ENCODE peak calls at places on chromosomes 12 and 14, in six cellular contexts. A is PC-3, X is fibroblast of lung, H is MM.1S, F is SK-N-SH, S is IMR-90. C is an unnamed sample.

GRCh38 chr12:131136539-131136872 is 182.8 kb downstream of the ADGRD1 start:
- DNase-seq in H (no peak), F (no peak), A (no peak), S (no peak), X (no peak), C (no peak)

GRCh38 chr12:28265435-28266042 is 75.3 kb downstream of the CCDC91 start:
- DNase-seq in A (no peak), F (no peak), X (peak; percentile 35), H (no peak), S (no peak), C (no peak)

GRCh38 chr12:2273288-2273687 is 220.5 kb downstream of the CACNA1C start:
- DNase-seq in A (no peak), X (peak; percentile 70), H (no peak), F (no peak), S (peak; percentile 83), C (no peak)

GRCh38 chr12:1668833-1669543 is 21.9 kb upstream of the ADIPOR2 start:
- DNase-seq in X (no peak), S (no peak), H (no peak), A (no peak), F (no peak), C (no peak)

GRCh38 chr14:39268393-39268792 is 34.7 kb downstream of the MIA2 start:
- DNase-seq in H (peak; percentile 18), F (no peak), S (peak; percentile 18), A (peak; percentile 16), X (peak; percentile 57), C (no peak)

GRCh38 chr12:26938660-26939185 is 453 bp downstream of the FGFR1OP2 start:
- DNase-seq in S (no peak), H (peak; percentile 37), X (no peak), F (no peak), A (peak; percentile 37), C (no peak)

GRCh38 chr12:122090759-122091535 is 12.4 kb downstream of the MLXIP start:
- DNase-seq in S (peak; percentile 99), F (no peak), X (peak; percentile 98), H (no peak), A (no peak), C (no peak)

GRCh38 chr14:37584211-37585100 is 10.6 kb downstream of the FOXA1 start:
- DNase-seq in S (no peak), X (no peak), H (no peak), A (peak; percentile 71), F (no peak), C (no peak)

GRCh38 chr12:32115404-32116104 is 8.9 kb downstream of the BICD1 start:
- DNase-seq in H (no peak), S (peak; percentile 100), F (peak; percentile 64), A (peak; percentile 96), X (peak; percentile 99), C (no peak)

GRCh38 chr12:4225571-4225970 is 48.0 kb upstream of the CCND2 start:
- DNase-seq in X (no peak), A (no peak), F (no peak), H (no peak), S (no peak), C (no peak)

GRCh38 chr12:27772328-27773049 is 7.5 kb upstream of the KLHL42 start:
- DNase-seq in H (no peak), S (peak; percentile 35), X (peak; percentile 17), A (peak; percentile 97), F (no peak), C (no peak)

GRCh38 chr14:59037620-59038019 is 150.8 kb upstream of the DAAM1 start:
- DNase-seq in S (no peak), A (no peak), H (no peak), F (no peak), X (no peak), C (no peak)

GRCh38 chr12:89703768-89704167 is 4.9 kb downstream of the ATP2B1 start:
- DNase-seq in S (no peak), H (no peak), A (peak; percentile 59), F (no peak), X (no peak), C (no peak)

GRCh38 chr14:29222671-29223268 is 456.2 kb downstream of the FOXG1 start:
- DNase-seq in H (peak; percentile 51), X (peak; percentile 62), F (peak; percentile 0), A (peak; percentile 59), S (peak; percentile 73), C (no peak)

GRCh38 chr14:96762650-96763049 is 34.5 kb upstream of the VRK1 start:
- DNase-seq in F (peak; percentile 81), S (peak; percentile 58), A (peak; percentile 78), X (peak; percentile 50), H (peak; percentile 39), C (peak; percentile 17)

GRCh38 chr12:42213954-42214426 is 24.1 kb downstream of the YAF2 start:
- DNase-seq in F (no peak), X (peak; percentile 75), A (no peak), S (peak; percentile 55), H (no peak), C (no peak)

GRCh38 chr12:25839470-25839869 is 119.0 kb upstream of the RASSF8 start:
- DNase-seq in S (peak; percentile 70), X (peak; percentile 77), H (no peak), A (peak; percentile 98), F (no peak), C (no peak)

GRCh38 chr14:54625158-54625557 is 58.2 kb downstream of the SAMD4A start:
- DNase-seq in X (peak; percentile 88), A (no peak), S (peak; percentile 92), H (no peak), F (no peak), C (no peak)

GRCh38 chr14:71985538-71986234 is 53.5 kb downstream of the RGS6 start:
- DNase-seq in F (no peak), S (no peak), A (no peak), H (no peak), X (peak; percentile 1), C (no peak)

GRCh38 chr14:93081875-93082570 is 33.7 kb downstream of the ITPK1 start:
- DNase-seq in X (no peak), F (no peak), A (no peak), H (no peak), S (no peak), C (peak; percentile 46)

GRCh38 chr12:106127289-106128126 is 11.2 kb downstream of the NUAK1 start:
- DNase-seq in S (peak; percentile 16), A (peak; percentile 33), F (no peak), H (no peak), X (no peak), C (no peak)

GRCh38 chr12:106125351-106126085 is 13.2 kb downstream of the NUAK1 start:
- DNase-seq in A (no peak), S (no peak), F (no peak), X (no peak), H (no peak), C (no peak)

GRCh38 chr12:106128526-106129430 is 10.0 kb downstream of the NUAK1 start:
- DNase-seq in X (no peak), F (no peak), A (no peak), S (no peak), H (no peak), C (no peak)

GRCh38 chr12:106123551-106123991 is 15.2 kb downstream of the NUAK1 start:
- DNase-seq in H (no peak), X (no peak), S (no peak), F (no peak), A (peak; percentile 55), C (no peak)

DNA sequence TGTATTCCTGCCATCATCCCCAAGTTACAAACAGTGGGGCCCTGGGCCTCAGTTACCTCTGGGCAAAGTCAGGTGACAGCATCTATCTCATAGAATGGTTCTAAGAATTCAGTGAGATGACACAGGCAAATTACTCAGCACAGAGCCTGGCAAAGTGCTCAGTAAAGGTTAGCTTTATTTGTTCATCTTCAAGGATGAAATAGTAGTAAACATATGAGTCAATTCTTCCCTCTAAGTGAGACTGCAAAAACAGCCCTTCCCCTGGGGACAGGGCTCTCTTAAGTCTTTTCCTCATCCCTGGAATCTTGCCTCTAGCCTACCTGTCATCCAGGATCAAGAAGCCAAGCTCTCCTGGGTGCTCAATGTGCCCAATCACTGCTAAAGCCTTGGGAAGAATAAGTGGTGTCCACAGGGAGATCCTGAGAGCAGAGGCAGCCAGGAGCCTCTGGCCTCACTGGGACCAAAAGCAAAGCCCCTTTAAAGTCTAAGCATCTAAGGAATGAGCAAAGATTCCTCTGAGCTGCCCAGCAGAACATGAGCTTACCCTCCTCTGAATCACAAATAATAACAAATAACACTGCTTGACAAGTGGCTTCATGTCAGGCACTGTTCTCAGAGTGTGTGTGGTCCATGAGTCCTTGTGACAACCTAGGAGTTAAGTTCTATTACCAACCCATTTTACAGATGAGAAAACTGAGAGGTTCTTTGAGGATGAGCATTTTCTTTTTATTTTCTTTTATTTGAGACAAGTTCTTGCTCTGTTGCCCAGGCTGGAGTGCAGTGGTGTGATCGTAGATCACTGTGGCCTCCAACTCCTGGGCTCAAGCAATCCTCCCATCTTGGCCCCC is 12.1 kb downstream of the NUAK1 start:
- DNase-seq in H (no peak), S (peak; percentile 80), F (no peak), X (peak; percentile 58), A (peak; percentile 98), C (no peak)
- H3K4me1 ChIP-seq in H (peaks cover 4% of the 10 kb centered on the region), S (peaks cover 12% of the 10 kb centered on the region), F (peaks cover 15% of the 10 kb centered on the region), X (peaks cover 6% of the 10 kb centered on the region), A (peaks cover 38% of the 10 kb centered on the region), C (no peaks in the 10 kb centered on the region)

GRCh38 chr14:104872469-104873341 is 7.6 kb downstream of the CEP170B start:
- DNase-seq in H (no peak), X (peak; percentile 52), S (peak; percentile 37), F (no peak), A (no peak), C (no peak)

GRCh38 chr14:104871656-104872468 is 6.8 kb downstream of the CEP170B start:
- DNase-seq in A (no peak), S (no peak), F (no peak), H (no peak), X (no peak), C (no peak)

GRCh38 chr14:104869669-104870367 is 4.8 kb downstream of the CEP170B start:
- DNase-seq in X (peak; percentile 12), F (no peak), A (no peak), H (no peak), S (no peak), C (no peak)

GRCh38 chr14:104870368-104871144 is 5.5 kb downstream of the CEP170B start:
- DNase-seq in H (no peak), X (no peak), F (peak; percentile 80), A (peak; percentile 20), S (no peak), C (peak; percentile 31)

DNA sequence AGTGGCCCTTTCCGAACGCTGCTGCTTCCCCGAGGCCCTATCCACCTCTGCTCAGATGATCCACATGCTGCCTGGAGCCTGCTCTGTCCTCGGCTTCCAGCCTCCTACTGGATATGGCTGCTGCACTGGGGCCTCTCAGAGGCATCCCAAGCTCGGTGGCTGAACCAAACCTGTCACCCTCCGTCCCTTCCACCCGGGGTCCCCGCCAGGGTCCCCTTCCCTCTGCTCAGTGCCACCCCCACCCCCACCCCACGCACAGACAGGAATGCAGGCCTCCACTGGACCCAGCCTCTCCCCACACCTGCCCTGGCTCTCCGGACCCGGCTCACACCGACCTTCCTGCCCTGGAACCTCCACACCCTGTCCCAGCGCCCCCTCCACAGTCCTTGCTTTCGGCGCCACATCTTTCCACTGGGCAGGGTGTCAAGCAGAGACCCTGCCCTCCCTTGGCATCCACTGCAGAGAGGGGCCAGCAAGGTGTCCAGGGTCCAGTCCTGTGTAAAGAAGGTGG is 6.1 kb downstream of the CEP170B start:
- DNase-seq in F (no peak), X (no peak), A (no peak), H (no peak), S (no peak), C (no peak)
- H4K20me1 ChIP-seq in F (peaks cover 93% of the 10 kb centered on the region), X (no peaks in the 10 kb centered on the region), A (peaks cover 50% of the 10 kb centered on the region), H (no peaks in the 10 kb centered on the region), S (peaks cover 93% of the 10 kb centered on the region), C (peaks cover 5% of the 10 kb centered on the region)

GRCh38 chr12:65175385-65175784 is 6.0 kb downstream of the LEMD3 start:
- DNase-seq in X (no peak), H (no peak), F (no peak), S (no peak), A (no peak), C (no peak)
- H3K4me1 ChIP-seq in X (peaks cover 6% of the 10 kb centered on the region), H (peaks cover 11% of the 10 kb centered on the region), F (peaks cover 12% of the 10 kb centered on the region), S (peaks cover 2% of the 10 kb centered on the region), A (peaks cover 23% of the 10 kb centered on the region), C (peaks cover 59% of the 10 kb centered on the region)

GRCh38 chr14:69651653-69652052 is 40.3 kb downstream of the SUSD6 start:
- DNase-seq in X (no peak), F (no peak), S (peak; percentile 28), H (no peak), A (no peak), C (no peak)
- H4K20me1 ChIP-seq in X (no peaks in the 10 kb centered on the region), F (no peaks in the 10 kb centered on the region), S (peaks cover 60% of the 10 kb centered on the region), H (no peaks in the 10 kb centered on the region), A (peaks cover 4% of the 10 kb centered on the region), C (peaks cover 4% of the 10 kb centered on the region)